ENCODE peak calls at places on chromosomes 12 and 14, in ten cellular contexts. E is heart right ventricle; C is uterus; B is GM23248; A is heart left ventricle; U is MM.1S; T is CD4-positive, alpha-beta memory T cell; D is keratinocyte; W is adrenal gland; P is CD8-positive, alpha-beta T cell. Q is an unnamed sample.

GRCh38 chr12:51846209-51846779 is 2.2 kb downstream of the FIGNL2 start:
- DNase-seq in E (no peak), C (no peak), B (no peak), A (no peak), U (no peak), T (no peak), D (no peak), W (no peak), P (no peak), Q (no peak)

GRCh38 chr12:132761911-132762583 is 415 bp upstream of the ANKLE2 start:
- DNase-seq in E (peak; percentile 83), C (peak; percentile 80), B (peak; percentile 98), A (peak; percentile 88), U (peak; percentile 81), T (peak; percentile 87), D (peak; percentile 28), W (peak; percentile 84), P (peak; percentile 86), Q (peak; percentile 96)

GRCh38 chr14:27242874-27243273 is 645.0 kb upstream of the NOVA1 start:
- DNase-seq in E (no peak), C (no peak), B (no peak), A (no peak), U (no peak), T (no peak), D (no peak), W (no peak), P (no peak), Q (no peak)

GRCh38 chr12:111166779-111167540 is 201.9 kb downstream of the PHETA1 start:
- DNase-seq in E (peak; percentile 73), C (no peak), B (no peak), A (peak; percentile 81), U (no peak), T (no peak), D (no peak), W (no peak), P (no peak), Q (no peak)

GRCh38 chr12:58656254-58657009 is 263.9 kb downstream of the LRIG3 start:
- DNase-seq in E (no peak), C (no peak), B (no peak), A (no peak), U (no peak), T (no peak), D (no peak), W (no peak), P (no peak), Q (no peak)

GRCh38 chr12:123363743-123364531 is 710 bp downstream of the SBNO1 start:
- DNase-seq in E (peak; percentile 19), C (no peak), B (peak; percentile 59), A (peak; percentile 43), U (peak; percentile 12), T (peak; percentile 21), D (no peak), W (peak; percentile 35), P (peak; percentile 33), Q (peak; percentile 60)

GRCh38 chr12:105020241-105020962 is 34.3 kb downstream of the NOPCHAP1 start:
- DNase-seq in E (no peak), C (no peak), B (no peak), A (no peak), U (no peak), T (no peak), D (no peak), W (no peak), P (no peak), Q (no peak)

GRCh38 chr12:96516472-96517417 is 27.4 kb downstream of the CFAP54 start:
- DNase-seq in E (peak; percentile 73), C (peak; percentile 81), B (peak; percentile 79), A (peak; percentile 70), U (peak; percentile 85), T (peak; percentile 80), D (peak; percentile 28), W (peak; percentile 77), P (peak; percentile 84), Q (peak; percentile 92)

DNA sequence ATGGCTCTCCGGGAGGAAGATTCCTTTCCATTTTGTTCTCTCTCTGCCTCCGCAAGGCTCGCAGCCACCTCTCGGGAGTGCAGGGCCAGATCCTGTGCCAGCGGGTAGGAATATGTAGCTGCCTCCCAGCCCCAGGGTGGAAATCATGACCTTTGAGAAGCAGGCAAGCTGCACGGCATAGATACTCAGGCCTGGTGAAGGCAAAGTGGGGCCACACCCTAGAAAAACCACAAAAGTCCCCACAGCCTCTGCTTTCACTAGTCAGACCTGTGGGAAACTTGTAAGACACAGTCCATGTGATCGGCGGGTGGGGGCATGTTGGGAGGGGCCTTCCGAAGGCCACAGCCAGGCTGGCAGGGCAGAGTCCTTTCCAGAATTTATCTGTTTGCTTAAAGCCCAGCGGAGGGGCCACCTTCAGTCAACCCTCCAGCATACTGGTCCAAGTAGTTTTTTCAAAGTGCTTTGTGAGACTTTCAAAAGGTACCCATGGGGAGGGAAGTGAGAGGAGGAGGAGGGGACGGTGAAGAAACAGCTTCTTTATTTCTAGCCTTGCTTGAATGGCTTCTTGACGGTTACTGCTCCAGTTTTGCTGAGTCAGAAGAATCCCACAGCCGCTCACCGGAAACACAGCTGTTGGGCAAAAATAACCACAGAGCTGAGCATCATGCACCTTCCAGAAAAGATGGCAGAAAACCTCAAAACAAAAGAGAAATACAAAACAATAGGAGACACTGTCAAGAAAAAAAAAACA is at the start of gene MAP1LC3B2:
- DNase-seq in E (peak; percentile 51), C (no peak), B (peak; percentile 93), A (peak; percentile 59), U (peak; percentile 91), T (peak; percentile 85), D (peak; percentile 60), W (peak; percentile 35), P (peak; percentile 82), Q (peak; percentile 54)
- H3K4me1 ChIP-seq in E (peaks cover 19% of the 10 kb centered on the region), C (no peaks in the 10 kb centered on the region), B (peaks cover 17% of the 10 kb centered on the region), A (no peaks in the 10 kb centered on the region), U (peaks cover 17% of the 10 kb centered on the region), T (peaks cover 47% of the 10 kb centered on the region), D (peaks cover 16% of the 10 kb centered on the region), W (no peaks in the 10 kb centered on the region), P (peaks cover 29% of the 10 kb centered on the region), Q (peaks cover 9% of the 10 kb centered on the region)

GRCh38 chr14:105059917-105060565 is 5.2 kb downstream of the GPR132 start:
- DNase-seq in E (no peak), C (no peak), B (no peak), A (no peak), U (no peak), T (no peak), D (no peak), W (no peak), P (no peak), Q (no peak)

GRCh38 chr14:105062048-105062433 is 3.2 kb downstream of the GPR132 start:
- DNase-seq in E (peak; percentile 4), C (no peak), B (no peak), A (no peak), U (no peak), T (no peak), D (no peak), W (no peak), P (no peak), Q (no peak)

GRCh38 chr14:105059035-105059916 is 6.0 kb downstream of the GPR132 start:
- DNase-seq in E (peak; percentile 49), C (no peak), B (no peak), A (peak; percentile 63), U (no peak), T (peak; percentile 75), D (no peak), W (no peak), P (peak; percentile 93), Q (peak; percentile 12)

GRCh38 chr14:105061428-105062047 is 3.7 kb downstream of the GPR132 start:
- DNase-seq in E (peak; percentile 59), C (no peak), B (no peak), A (peak; percentile 84), U (no peak), T (peak; percentile 49), D (no peak), W (peak; percentile 38), P (peak; percentile 68), Q (no peak)

GRCh38 chr14:105060751-105061427 is 4.3 kb downstream of the GPR132 start:
- DNase-seq in E (peak; percentile 17), C (no peak), B (no peak), A (peak; percentile 67), U (no peak), T (peak; percentile 57), D (no peak), W (peak; percentile 37), P (peak; percentile 59), Q (peak; percentile 49)
- H3K4me3 ChIP-seq in E (no peak overlapping the region), C (no peak overlapping the region), B (no peak overlapping the region), A (no peak overlapping the region), U (no peak overlapping the region), T (peak overlapping the region; percentile 58), D (no peak overlapping the region), W (no peak overlapping the region), P (peak overlapping the region; percentile 45), Q (no peak overlapping the region)

DNA sequence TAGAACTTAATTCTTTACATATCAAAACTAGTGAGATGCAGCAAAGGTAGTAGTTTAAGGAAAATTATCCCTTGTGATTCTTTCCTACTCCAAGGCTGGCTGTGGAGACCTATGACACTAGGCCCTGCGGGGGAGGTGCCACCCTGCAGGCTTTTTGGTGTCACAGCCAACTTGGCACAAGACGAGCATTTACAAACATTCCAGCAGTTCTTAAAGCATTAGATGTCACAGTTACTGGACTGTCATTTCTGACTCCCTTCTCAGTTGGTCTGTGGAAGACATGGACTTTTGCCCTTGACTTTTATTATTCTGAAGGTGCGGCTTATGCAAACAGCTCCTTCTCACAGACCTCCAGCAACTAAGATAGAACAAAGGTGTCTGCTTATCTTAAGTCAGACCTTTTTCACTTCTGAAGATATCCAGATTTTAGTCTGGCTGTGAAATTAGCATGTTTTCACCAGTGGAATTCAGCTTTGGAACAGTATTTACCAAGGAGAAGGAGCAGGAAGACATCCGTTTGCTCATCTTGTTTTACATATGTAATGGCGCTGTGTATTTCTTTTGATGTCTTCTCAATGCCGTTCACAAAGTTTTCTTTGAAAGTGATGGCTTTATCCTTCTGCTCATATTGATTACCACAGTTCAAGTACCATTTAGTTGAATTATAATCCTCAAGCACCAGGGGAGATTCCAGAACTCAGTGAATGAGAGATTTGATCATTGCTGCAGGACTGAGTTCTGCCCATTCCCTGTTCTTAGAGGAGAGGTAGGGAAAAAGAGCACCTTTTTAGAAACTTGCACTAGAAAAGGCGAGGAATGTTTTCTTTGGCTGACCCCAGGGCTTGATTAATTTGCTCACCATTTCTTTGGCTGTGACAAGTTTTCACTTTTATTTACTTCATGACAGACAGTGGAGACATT is 17.9 kb downstream of the SRGAP1 start:
- DNase-seq in E (peak; percentile 41), C (no peak), B (peak; percentile 67), A (peak; percentile 44), U (no peak), T (no peak), D (no peak), W (peak; percentile 63), P (no peak), Q (no peak)
- H3K4me1 ChIP-seq in E (peaks cover 15% of the 10 kb centered on the region), C (no peaks in the 10 kb centered on the region), B (peaks cover 42% of the 10 kb centered on the region), A (no peaks in the 10 kb centered on the region), U (no peaks in the 10 kb centered on the region), T (no peaks in the 10 kb centered on the region), D (peaks cover 2% of the 10 kb centered on the region), W (peaks cover 15% of the 10 kb centered on the region), P (no peaks in the 10 kb centered on the region), Q (peaks cover 49% of the 10 kb centered on the region)

DNA sequence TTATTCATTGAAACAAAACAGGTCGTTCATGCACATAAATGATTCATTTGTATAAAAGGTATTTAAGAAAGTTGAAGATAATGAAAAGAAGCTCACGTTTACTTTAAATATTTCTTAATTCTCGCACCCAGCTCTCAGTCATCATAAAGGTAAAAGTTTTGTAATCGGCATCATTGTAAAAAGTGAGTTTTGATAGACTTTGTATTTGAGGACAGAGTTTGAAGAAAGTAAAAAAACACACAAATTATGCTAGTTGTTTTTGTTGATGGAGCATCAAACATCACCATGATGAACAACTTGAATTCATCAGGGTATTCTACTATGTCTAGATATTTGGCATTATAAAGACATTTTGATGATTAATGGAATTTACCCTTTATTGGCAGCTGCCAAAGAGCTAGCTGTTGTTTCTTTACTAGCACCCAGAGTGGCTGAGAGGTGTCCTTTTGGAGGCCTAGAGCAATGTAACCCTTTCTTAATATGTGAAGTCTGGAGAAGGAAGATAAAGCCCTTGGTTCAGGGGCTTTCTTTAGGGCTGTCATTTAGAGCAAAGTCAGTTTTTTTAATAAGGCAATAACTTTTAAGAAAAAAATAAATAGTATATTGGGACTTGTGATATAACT is 7.2 kb downstream of the GLRX5 start:
- DNase-seq in E (no peak), C (no peak), B (no peak), A (no peak), U (no peak), T (no peak), D (no peak), W (no peak), P (no peak), Q (no peak)
- H3K4me3 ChIP-seq in E (no peak overlapping the region), C (no peak overlapping the region), B (no peak overlapping the region), A (no peak overlapping the region), U (no peak overlapping the region), T (no peak overlapping the region), D (no peak overlapping the region), W (no peak overlapping the region), P (no peak overlapping the region), Q (no peak overlapping the region)

Q was measured in adipocyte.